ENCODE peak calls at places on chromosomes 2 and 18, in seven cellular contexts. A, O, U, S, C, Q and F are unnamed samples. For H3K4me1, the result is how much of the 10 kb centered on the place peaks cover.

GRCh38 chr2:58921676-58922075 is 680.6 kb upstream of the FANCL start:
- DNase-seq in A (no peak), O (no peak), U (no peak), S (no peak), C (no peak), Q (no peak), F (no peak)

GRCh38 chr2:200042102-200042735 is 86.8 kb downstream of the MAIP1 start:
- DNase-seq in A (no peak), O (peak), U (no peak), S (no peak), C (no peak), Q (no peak), F (no peak)

GRCh38 chr2:100796499-100797100 is 23.3 kb upstream of the NPAS2 start:
- DNase-seq in A (no peak), O (peak), U (no peak), S (no peak), C (no peak), Q (no peak), F (no peak)

GRCh38 chr2:216516730-216517350 is 18.2 kb downstream of the RPL37A start:
- DNase-seq in A (peak), O (peak), U (no peak), S (peak), C (no peak), Q (no peak), F (no peak)

GRCh38 chr18:8813621-8814020 is 108.3 kb downstream of the MTCL1 start:
- DNase-seq in A (no peak), O (peak), U (no peak), S (no peak), C (no peak), Q (no peak), F (no peak)

GRCh38 chr2:217387776-217388381 is 528.0 kb upstream of the TNP1 start:
- DNase-seq in A (peak), O (peak), U (no peak), S (no peak), C (no peak), Q (no peak), F (no peak)

GRCh38 chr2:65120990-65121693 is 8.8 kb downstream of the RAB1A start:
- DNase-seq in A (no peak), O (no peak), U (no peak), S (no peak), C (no peak), Q (no peak), F (no peak)

GRCh38 chr18:43271593-43272432 is 5.5 kb downstream of the SYT4 start:
- DNase-seq in A (no peak), O (peak), U (no peak), S (peak), C (peak), Q (no peak), F (no peak)

GRCh38 chr2:108253106-108253505 is 13.3 kb downstream of the SULT1C3 start:
- DNase-seq in A (no peak), O (peak), U (no peak), S (no peak), C (no peak), Q (no peak), F (no peak)

GRCh38 chr2:105926960-105927678 is 182.4 kb downstream of the NCK2 start:
- DNase-seq in A (no peak), O (no peak), U (peak), S (peak), C (peak), Q (no peak), F (peak)

GRCh38 chr2:199841409-199841808 is 9.6 kb downstream of the FTCDNL1 start:
- DNase-seq in A (no peak), O (no peak), U (no peak), S (no peak), C (no peak), Q (no peak), F (no peak)

GRCh38 chr2:63544017-63544627 is 44.2 kb downstream of the WDPCP start:
- DNase-seq in A (peak), O (peak), U (no peak), S (no peak), C (no peak), Q (no peak), F (no peak)

GRCh38 chr2:119544075-119545031 is at the start of gene CFAP221:
- DNase-seq in A (peak), O (peak), U (no peak), S (peak), C (no peak), Q (peak), F (peak)

GRCh38 chr2:144015036-144015435 is 504.9 kb downstream of the ZEB2 start:
- DNase-seq in A (no peak), O (no peak), U (no peak), S (no peak), C (no peak), Q (no peak), F (no peak)

GRCh38 chr2:106020032-106020431 is 174.1 kb downstream of the UXS1 start:
- DNase-seq in A (no peak), O (peak), U (no peak), S (no peak), C (no peak), Q (no peak), F (no peak)

GRCh38 chr2:148020036-148020357 is 540 bp downstream of the ORC4 start:
- DNase-seq in A (no peak), O (no peak), U (no peak), S (no peak), C (no peak), Q (no peak), F (no peak)

GRCh38 chr2:117856415-117857210 is 42.1 kb downstream of the DDX18 start:
- DNase-seq in A (peak), O (peak), U (no peak), S (no peak), C (no peak), Q (no peak), F (no peak)

GRCh38 chr2:88126772-88127637 is 857 bp downstream of the FABP1 start:
- DNase-seq in A (no peak), O (no peak), U (no peak), S (peak), C (no peak), Q (no peak), F (no peak)

GRCh38 chr2:236117861-236118269 is 50.3 kb downstream of the GBX2 start:
- DNase-seq in A (no peak), O (no peak), U (no peak), S (no peak), C (no peak), Q (no peak), F (no peak)

GRCh38 chr2:86221066-86221684 is 21.9 kb downstream of the MRPL35 start:
- DNase-seq in A (peak), O (peak), U (peak), S (peak), C (peak), Q (peak), F (no peak)

GRCh38 chr2:192011196-192011595 is 164.3 kb upstream of the CAVIN2 start:
- DNase-seq in A (no peak), O (no peak), U (no peak), S (no peak), C (no peak), Q (no peak), F (no peak)

GRCh38 chr2:200353873-200354272 is 47.4 kb downstream of the SPATS2L start:
- DNase-seq in A (no peak), O (no peak), U (no peak), S (no peak), C (no peak), Q (no peak), F (no peak)

GRCh38 chr2:174761837-174762236 is 2.4 kb downstream of the CHRNA1 start:
- DNase-seq in A (no peak), O (no peak), U (no peak), S (no peak), C (no peak), Q (no peak), F (no peak)

GRCh38 chr2:102112271-102112670 is 30.3 kb upstream of the IL1R1 start:
- DNase-seq in A (no peak), O (peak), U (no peak), S (no peak), C (no peak), Q (no peak), F (no peak)

GRCh38 chr2:238509151-238509820 is 82.6 kb downstream of the ASB1 start:
- DNase-seq in A (no peak), O (peak), U (no peak), S (no peak), C (no peak), Q (no peak), F (peak)

GRCh38 chr2:71597749-71598148 is 144.4 kb downstream of the DYSF start:
- DNase-seq in A (no peak), O (no peak), U (no peak), S (no peak), C (no peak), Q (no peak), F (no peak)

GRCh38 chr2:32852821-32853220 is 93.9 kb upstream of the LTBP1 start:
- DNase-seq in A (no peak), O (no peak), U (no peak), S (no peak), C (no peak), Q (no peak), F (no peak)

GRCh38 chr2:223815186-223815883 is 22.0 kb downstream of the AP1S3 start:
- DNase-seq in A (peak), O (peak), U (no peak), S (peak), C (no peak), Q (no peak), F (no peak)

GRCh38 chr2:12965540-12966269 is 249.0 kb downstream of the TRIB2 start:
- DNase-seq in A (no peak), O (peak), U (no peak), S (peak), C (no peak), Q (no peak), F (no peak)

GRCh38 chr2:112092286-112093041 is 37.4 kb downstream of the TMEM87B start:
- DNase-seq in A (no peak), O (peak), U (no peak), S (no peak), C (no peak), Q (no peak), F (no peak)

GRCh38 chr2:1422716-1423285 is 9.5 kb downstream of the TPO start:
- DNase-seq in A (no peak), O (no peak), U (no peak), S (no peak), C (no peak), Q (no peak), F (no peak)

GRCh38 chr2:64792310-64792709 is 138.6 kb upstream of the SERTAD2 start:
- DNase-seq in A (no peak), O (no peak), U (no peak), S (no peak), C (no peak), Q (no peak), F (no peak)

GRCh38 chr2:233976690-233977294 is 59.6 kb downstream of the TRPM8 start:
- DNase-seq in A (peak), O (peak), U (peak), S (peak), C (peak), Q (no peak), F (no peak)

GRCh38 chr2:174376967-174377366 is 18.6 kb upstream of the SCRN3 start:
- DNase-seq in A (no peak), O (peak), U (no peak), S (peak), C (no peak), Q (no peak), F (no peak)

GRCh38 chr2:95266781-95267430 is 7.3 kb upstream of the PROM2 start:
- DNase-seq in A (no peak), O (no peak), U (no peak), S (no peak), C (no peak), Q (no peak), F (peak)

GRCh38 chr2:10133007-10133647 is 10.6 kb downstream of the RRM2 start:
- DNase-seq in A (no peak), O (no peak), U (no peak), S (peak), C (no peak), Q (no peak), F (peak)

GRCh38 chr2:143577489-143577888 is 448.3 kb downstream of the ARHGAP15 start:
- DNase-seq in A (no peak), O (no peak), U (no peak), S (no peak), C (no peak), Q (no peak), F (no peak)

GRCh38 chr2:66324924-66325583 is 109.9 kb upstream of the MEIS1 start:
- DNase-seq in A (no peak), O (no peak), U (no peak), S (no peak), C (no peak), Q (no peak), F (no peak)

GRCh38 chr2:229489016-229489415 is 217.9 kb upstream of the PID1 start:
- DNase-seq in A (no peak), O (peak), U (no peak), S (no peak), C (no peak), Q (no peak), F (no peak)

GRCh38 chr2:229488232-229488631 is 217.1 kb upstream of the PID1 start:
- DNase-seq in A (no peak), O (no peak), U (no peak), S (no peak), C (no peak), Q (no peak), F (no peak)

GRCh38 chr2:229486673-229487072 is 215.6 kb upstream of the PID1 start:
- DNase-seq in A (no peak), O (no peak), U (no peak), S (no peak), C (no peak), Q (no peak), F (no peak)

GRCh38 chr2:229490167-229490566 is 219.1 kb upstream of the PID1 start:
- DNase-seq in A (no peak), O (no peak), U (no peak), S (no peak), C (no peak), Q (no peak), F (no peak)

GRCh38 chr2:229485782-229486181 is 214.7 kb upstream of the PID1 start:
- DNase-seq in A (no peak), O (no peak), U (no peak), S (no peak), C (no peak), Q (no peak), F (no peak)
- H3K4me3 ChIP-seq in A (no peak), O (no peak), U (no peak), S (no peak), C (no peak), Q (no peak), F (no peak)

GRCh38 chr2:177171418-177171865 is 41.2 kb upstream of the HNRNPA3 start:
- DNase-seq in A (no peak), O (peak), U (no peak), S (peak), C (no peak), Q (no peak), F (no peak)
- H3K27ac ChIP-seq in A (peak), O (no peak), U (no peak), S (no peak), C (no peak), Q (no peak), F (no peak)

DNA sequence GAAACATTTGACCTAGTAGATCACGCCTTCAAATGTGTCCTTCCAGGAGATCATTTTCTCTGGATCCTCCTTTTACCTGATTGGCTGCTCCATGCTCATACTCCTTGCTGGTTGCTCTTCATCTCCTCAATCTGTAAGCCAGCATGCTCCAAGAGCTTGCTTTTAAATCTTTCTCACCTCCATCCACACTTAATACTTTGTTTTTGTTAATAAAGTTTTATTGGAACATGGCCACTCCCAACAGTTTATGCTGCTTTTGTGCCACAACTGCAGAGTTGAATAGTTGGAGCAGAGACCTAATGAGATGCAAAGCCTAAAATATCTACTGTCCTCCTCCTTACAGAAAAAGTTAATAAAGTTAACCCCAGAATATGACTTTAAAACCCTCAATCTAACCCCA is 60.0 kb downstream of the KLHL14 start:
- DNase-seq in A (no peak), O (no peak), U (no peak), S (no peak), C (no peak), Q (no peak), F (no peak)
- H3K4me1 ChIP-seq in A (under half), O (under half), U (under half), S (under half), C (under half), Q (under half), F (under half)

GRCh38 chr2:47720559-47720958 is 62.4 kb upstream of the MSH6 start:
- DNase-seq in A (no peak), O (no peak), U (no peak), S (no peak), C (no peak), Q (no peak), F (no peak)

GRCh38 chr2:47719099-47719498 is 63.8 kb upstream of the MSH6 start:
- DNase-seq in A (no peak), O (no peak), U (no peak), S (no peak), C (no peak), Q (no peak), F (no peak)

GRCh38 chr2:47721296-47721695 is 61.6 kb upstream of the MSH6 start:
- DNase-seq in A (no peak), O (no peak), U (no peak), S (no peak), C (no peak), Q (no peak), F (no peak)

GRCh38 chr2:47724221-47724981 is 58.5 kb upstream of the MSH6 start:
- DNase-seq in A (no peak), O (no peak), U (no peak), S (no peak), C (no peak), Q (no peak), F (peak)

GRCh38 chr2:47720036-47720435 is 62.9 kb upstream of the MSH6 start:
- DNase-seq in A (no peak), O (peak), U (no peak), S (no peak), C (no peak), Q (no peak), F (no peak)
- H3K4me3 ChIP-seq in A (no peak), O (no peak), U (no peak), S (no peak), C (no peak), Q (no peak), F (no peak)

DNA sequence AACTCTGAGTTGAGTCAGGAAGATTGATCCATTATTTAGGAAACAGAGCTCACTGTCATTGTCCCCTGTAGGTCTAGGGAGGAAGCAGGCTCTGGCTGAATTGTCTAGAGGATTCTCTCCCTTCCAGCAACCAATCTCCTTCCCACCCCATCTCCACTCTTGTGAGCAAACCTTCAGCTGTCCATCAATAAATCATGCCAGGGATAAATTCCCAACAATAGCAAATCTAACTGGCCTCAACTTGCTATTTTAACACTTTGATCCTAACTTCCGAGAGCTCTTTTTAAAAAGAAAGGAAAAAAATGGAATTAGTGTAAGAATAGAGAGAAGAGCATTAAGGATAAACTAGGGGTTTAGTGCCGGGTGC is 53.5 kb downstream of the ATP8B1 start:
- DNase-seq in A (no peak), O (no peak), U (no peak), S (no peak), C (no peak), Q (no peak), F (no peak)
- H3K27ac ChIP-seq in A (peak), O (no peak), U (no peak), S (peak), C (no peak), Q (no peak), F (no peak)

DNA sequence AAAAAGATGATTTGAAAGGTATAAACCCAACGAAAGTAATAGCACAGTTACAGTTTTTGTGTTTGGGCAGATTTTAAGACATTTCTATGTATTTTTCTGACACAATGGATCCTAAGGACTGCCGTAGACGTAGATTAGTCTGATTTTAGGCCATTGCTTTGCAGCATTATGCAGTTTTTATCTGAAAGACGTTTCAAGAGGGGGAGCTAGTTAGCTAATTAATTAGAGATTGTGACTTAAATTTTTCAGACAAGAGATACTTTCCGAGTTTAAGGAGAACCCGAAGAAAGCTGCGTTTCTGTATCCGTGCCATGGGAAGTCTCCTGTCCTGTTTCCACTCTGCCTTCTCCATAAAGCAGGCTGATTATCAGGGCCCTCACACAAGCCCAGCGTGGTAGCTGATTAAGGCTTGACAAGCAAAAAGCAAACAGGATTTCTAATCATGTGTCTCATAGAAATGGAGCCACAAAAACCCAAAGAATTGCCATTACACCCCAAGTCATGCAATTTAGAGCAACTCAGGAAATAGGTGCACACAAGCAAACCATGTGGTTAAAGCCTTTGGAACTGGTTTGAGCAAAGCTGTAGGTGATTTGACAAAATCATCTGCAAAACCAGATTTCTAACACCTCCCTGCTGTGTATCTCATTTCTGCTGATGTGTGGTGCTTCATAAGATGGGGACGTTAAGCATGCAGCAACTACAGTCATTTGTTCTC is 808.1 kb downstream of the RNF144A start:
- DNase-seq in A (no peak), O (peak), U (no peak), S (peak), C (peak), Q (no peak), F (no peak)
- H3K4me1 ChIP-seq in A (under half), O (under half), U (under half), S (under half), C (under half), Q (under half), F (under half)